ENCODE peak calls at places on chromosomes 6 and 20, in four cellular contexts. T, G, I and H are unnamed samples.

GRCh38 chr6:21067521-21067920 is 526.0 kb upstream of the SOX4 start:
- DNase-seq in T (no peak), G (no peak), I (no peak), H (no peak)

GRCh38 chr6:91812596-91813274 is 1225.9 kb upstream of the MAP3K7 start:
- DNase-seq in T (no peak), G (no peak), I (no peak), H (no peak)

GRCh38 chr20:45407067-45407745 is 883 bp upstream of the DBNDD2 start:
- DNase-seq in T (no peak), G (peak; percentile 33), I (no peak), H (no peak)

GRCh38 chr6:37059344-37060194 is 54.1 kb downstream of the FGD2 start:
- DNase-seq in T (no peak), G (peak; percentile 30), I (no peak), H (no peak)

GRCh38 chr6:3997144-3997770 is 81.7 kb downstream of the FAM217A start:
- DNase-seq in T (no peak), G (no peak), I (no peak), H (no peak)

GRCh38 chr20:51560550-51561307 is 18.2 kb upstream of the NFATC2 start:
- DNase-seq in T (no peak), G (no peak), I (no peak), H (no peak)

GRCh38 chr6:30685977-30686907 is at the start of gene PPP1R18:
- DNase-seq in T (peak; percentile 74), G (peak; percentile 62), I (peak; percentile 88), H (peak; percentile 45)

GRCh38 chr20:11941593-11942261 is 24.0 kb downstream of the BTBD3 start:
- DNase-seq in T (no peak), G (no peak), I (no peak), H (no peak)